ENCODE peak calls at places on chromosomes 12 and 14, in ten cellular contexts. A is breast epithelium, F is heart right ventricle, P is mucosa of descending colon, R is GM23248, I is astrocyte of the spinal cord, H is dorsolateral prefrontal cortex, B is neuronal stem cell, E is ovary, M is brain microvascular endothelial cell. N is an unnamed sample.

GRCh38 chr12:27808831-27809230 is 28.8 kb upstream of the MANSC4 start:
- DNase-seq in R (no peak), B (no peak), F (peak), E (no peak), P (no peak), M (no peak), I (no peak), A (no peak), H (no peak), N (no peak)

GRCh38 chr12:104573-105081 is 38.1 kb downstream of the IQSEC3 start:
- DNase-seq in A (no peak), F (no peak), B (no peak), R (peak), P (peak), E (no peak), H (no peak), I (no peak), M (no peak), N (no peak)

GRCh38 chr12:66393890-66394289 is 91.6 kb downstream of the HELB start:
- DNase-seq in A (no peak), M (no peak), I (no peak), H (no peak), B (no peak), F (no peak), P (no peak), R (no peak), E (no peak), N (no peak)

GRCh38 chr12:101789171-101789570 is 41.6 kb downstream of the GNPTAB start:
- DNase-seq in I (no peak), R (no peak), B (no peak), A (no peak), M (no peak), H (no peak), E (no peak), P (no peak), F (no peak), N (no peak)

GRCh38 chr14:35043046-35043445 is 3.0 kb upstream of the FAM177A1 start:
- DNase-seq in M (no peak), F (no peak), H (no peak), E (no peak), A (no peak), P (no peak), R (peak), B (no peak), I (no peak), N (no peak)

GRCh38 chr12:49334226-49334625 is 2.8 kb downstream of the C1QL4 start:
- DNase-seq in M (no peak), E (no peak), R (no peak), F (no peak), H (no peak), I (no peak), A (no peak), B (no peak), P (no peak), N (no peak)

GRCh38 chr12:90410962-90411361 is 544.0 kb downstream of the CCER1 start:
- DNase-seq in P (no peak), E (no peak), R (no peak), H (no peak), I (no peak), M (no peak), B (no peak), A (no peak), F (no peak), N (no peak)

GRCh38 chr14:58572092-58572853 is 65.5 kb upstream of the DACT1 start:
- DNase-seq in A (no peak), B (no peak), R (peak), E (no peak), P (no peak), M (peak), F (no peak), I (peak), H (no peak), N (peak)

GRCh38 chr12:54393350-54393655 is 8.8 kb upstream of the ZNF385A start:
- DNase-seq in F (no peak), M (no peak), B (no peak), I (no peak), A (no peak), E (no peak), R (no peak), H (no peak), P (no peak), N (no peak)

GRCh38 chr12:130952106-130952505 is 1.6 kb upstream of the ADGRD1 start:
- DNase-seq in B (no peak), A (no peak), H (no peak), I (no peak), E (no peak), F (no peak), R (no peak), M (no peak), P (no peak), N (no peak)

GRCh38 chr14:87630808-87631207 is 362.2 kb downstream of the GALC start:
- DNase-seq in B (no peak), F (no peak), H (no peak), I (no peak), A (no peak), P (no peak), R (no peak), M (no peak), E (no peak), N (no peak)

GRCh38 chr14:36524874-36525745 is 5.1 kb upstream of the NKX2-1 start:
- DNase-seq in R (peak), F (no peak), I (no peak), P (peak), M (no peak), E (no peak), A (no peak), B (peak), H (peak), N (no peak)

GRCh38 chr12:51917746-51918453 is 10.6 kb downstream of the ACVRL1 start:
- DNase-seq in I (no peak), M (no peak), P (no peak), R (no peak), H (no peak), E (no peak), F (no peak), B (no peak), A (no peak), N (no peak)

GRCh38 chr12:80837342-80837978 is 100.3 kb downstream of the LIN7A start:
- DNase-seq in B (peak), I (peak), E (no peak), M (peak), A (no peak), F (peak), H (peak), P (peak), R (peak), N (peak)

GRCh38 chr12:119932921-119933320 is 55.8 kb upstream of the CIT start:
- DNase-seq in M (no peak), E (no peak), R (no peak), I (no peak), F (no peak), B (no peak), P (no peak), H (no peak), A (no peak), N (no peak)

GRCh38 chr14:33978892-33979612 is 28.2 kb upstream of the EGLN3 start:
- DNase-seq in R (no peak), H (no peak), P (no peak), I (no peak), F (no peak), A (no peak), M (no peak), E (no peak), B (no peak), N (no peak)

GRCh38 chr14:72892103-72892878 is 1.6 kb downstream of the DPF3 start:
- DNase-seq in F (no peak), R (peak), M (peak), H (peak), B (no peak), P (peak), I (peak), A (no peak), E (peak), N (no peak)

GRCh38 chr12:91364591-91365184 is 182.1 kb upstream of the DCN start:
- DNase-seq in H (no peak), F (no peak), E (no peak), R (peak), M (no peak), P (no peak), I (no peak), A (no peak), B (no peak), N (no peak)

GRCh38 chr14:104314251-104314941 is 176.0 kb downstream of the KIF26A start:
- DNase-seq in M (no peak), B (no peak), P (no peak), A (peak), E (peak), R (no peak), H (no peak), F (no peak), I (no peak), N (no peak)

GRCh38 chr14:79937433-79937832 is 273.9 kb downstream of the DIO2 start:
- DNase-seq in A (no peak), P (no peak), E (no peak), H (no peak), R (no peak), F (no peak), I (no peak), M (no peak), B (no peak), N (no peak)

GRCh38 chr12:2283910-2284309 is 231.1 kb downstream of the CACNA1C start:
- DNase-seq in M (no peak), P (no peak), H (no peak), B (no peak), A (no peak), R (peak), F (no peak), E (no peak), I (peak), N (no peak)

GRCh38 chr12:31204995-31205582 is 120.9 kb downstream of the SINHCAF start:
- DNase-seq in I (peak), P (no peak), R (peak), A (no peak), B (no peak), E (no peak), M (peak), H (no peak), F (no peak), N (no peak)

GRCh38 chr12:53071591-53072551 is 7.3 kb downstream of the SPRYD3 start:
- DNase-seq in E (peak), I (no peak), M (no peak), P (peak), H (no peak), R (peak), A (peak), F (peak), B (no peak), N (no peak)

GRCh38 chr12:75905975-75906374 is 125.6 kb downstream of the PHLDA1 start:
- DNase-seq in P (no peak), H (no peak), I (no peak), B (no peak), M (no peak), E (no peak), F (no peak), R (no peak), A (no peak), N (no peak)

GRCh38 chr12:100738086-100738485 is 56.5 kb upstream of the ANO4 start:
- DNase-seq in M (no peak), A (no peak), I (no peak), F (no peak), H (no peak), R (no peak), E (no peak), P (no peak), B (no peak), N (no peak)

GRCh38 chr14:84202486-84202885 is 1327.5 kb upstream of the FLRT2 start:
- DNase-seq in F (no peak), H (no peak), I (no peak), P (no peak), E (no peak), A (no peak), R (no peak), B (peak), M (no peak), N (no peak)

DNA sequence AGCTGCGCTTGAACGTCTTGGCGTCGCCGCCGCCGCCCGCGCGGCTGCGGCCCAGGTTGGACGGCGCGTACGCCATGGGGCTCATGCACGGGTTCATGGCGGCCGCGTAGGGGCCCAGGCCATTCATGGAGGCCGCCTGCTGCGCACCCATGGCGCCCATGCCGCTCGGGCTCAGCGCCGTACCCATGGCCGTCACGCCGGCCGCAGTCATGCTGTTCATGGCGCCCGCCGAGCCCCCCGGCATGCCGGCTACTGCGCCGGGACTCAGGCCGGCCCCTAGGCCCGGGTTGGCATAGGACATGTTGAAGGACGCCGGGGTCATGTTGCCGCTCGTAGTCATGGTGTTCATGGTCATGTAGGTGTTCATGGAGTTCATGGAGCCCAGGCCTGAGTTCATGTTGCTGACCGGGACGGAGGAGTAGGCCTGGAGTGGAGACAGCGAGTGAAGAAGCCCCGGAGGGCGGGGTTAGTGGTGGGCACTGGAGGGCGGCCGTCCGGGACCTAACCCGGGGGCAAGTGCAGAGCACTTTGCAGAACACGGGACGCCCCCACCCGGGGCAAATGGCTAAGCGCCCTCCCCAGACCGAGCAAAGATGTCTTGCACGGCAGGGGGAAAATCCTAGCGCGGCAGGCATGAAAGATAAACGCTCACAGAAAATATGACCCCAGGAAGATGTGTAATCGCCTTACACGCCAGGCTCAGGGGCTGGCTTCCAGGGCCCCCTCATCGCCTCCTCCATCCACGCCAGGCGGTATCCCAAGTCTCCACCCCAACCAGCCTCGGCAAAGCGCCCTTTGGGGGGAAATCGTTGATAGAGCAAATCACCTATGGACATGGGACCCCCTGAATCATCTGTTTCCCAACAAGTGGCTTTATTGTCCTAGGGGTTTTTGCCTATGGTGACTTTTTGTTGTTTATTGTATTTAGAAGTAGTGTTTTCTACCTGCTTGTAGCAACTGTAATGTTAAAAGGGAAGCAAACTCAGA is 2.5 kb downstream of the FOXA1 start:
- DNase-seq in R (no peak), H (no peak), F (no peak), I (no peak), A (peak), P (peak), M (no peak), B (peak), E (no peak), N (no peak)
- H3K4me3 ChIP-seq in R (no peak), H (no peak), F (no peak), I (peak), A (peak), P (peak), M (no peak), B (peak), E (peak), N (no peak)

GRCh38 chr12:55653031-55653430 is 16.3 kb downstream of the OR10P1 start:
- DNase-seq in I (no peak), M (no peak), H (no peak), F (no peak), B (no peak), E (no peak), R (no peak), A (no peak), P (no peak), N (no peak)
- H3K4me3 ChIP-seq in I (no peak), M (no peak), H (no peak), F (no peak), B (no peak), E (no peak), R (no peak), A (no peak), P (no peak), N (no peak)

DNA sequence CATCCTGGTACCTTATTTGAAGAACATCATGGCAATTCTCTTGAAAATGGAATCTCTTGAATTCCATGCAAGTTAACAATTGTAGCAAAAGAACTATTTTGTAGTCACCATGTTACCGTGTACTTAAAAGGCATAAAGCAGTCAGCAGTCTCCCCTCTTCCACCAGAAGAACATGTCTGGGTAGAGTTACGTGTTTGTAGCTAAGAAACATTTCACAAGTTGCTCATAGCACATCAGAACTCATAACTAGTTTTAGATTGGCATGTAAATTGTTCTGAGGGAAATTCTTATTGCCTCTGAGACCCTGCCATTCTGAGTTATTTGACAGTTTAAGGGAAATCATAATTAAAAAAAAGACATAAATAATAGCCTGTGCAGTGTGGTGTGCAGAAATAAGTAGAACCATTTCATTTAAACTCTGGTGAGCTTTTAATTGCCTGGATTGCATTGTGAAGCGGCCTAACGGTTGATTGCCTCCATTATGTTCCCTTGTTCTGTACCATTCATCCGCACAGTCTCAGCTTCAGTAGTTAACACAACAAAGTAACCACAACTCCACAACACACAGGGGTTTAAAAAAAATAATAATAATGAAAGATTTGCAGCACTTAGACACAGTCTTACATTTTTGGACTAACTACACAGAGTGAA is 2.6 kb downstream of the LMO3 start:
- DNase-seq in E (no peak), I (no peak), H (no peak), F (no peak), M (no peak), P (no peak), R (no peak), B (peak), A (no peak), N (no peak)
- H3K4me3 ChIP-seq in E (peak), I (no peak), H (peak), F (peak), M (no peak), P (no peak), R (no peak), B (no peak), A (no peak), N (no peak)

DNA sequence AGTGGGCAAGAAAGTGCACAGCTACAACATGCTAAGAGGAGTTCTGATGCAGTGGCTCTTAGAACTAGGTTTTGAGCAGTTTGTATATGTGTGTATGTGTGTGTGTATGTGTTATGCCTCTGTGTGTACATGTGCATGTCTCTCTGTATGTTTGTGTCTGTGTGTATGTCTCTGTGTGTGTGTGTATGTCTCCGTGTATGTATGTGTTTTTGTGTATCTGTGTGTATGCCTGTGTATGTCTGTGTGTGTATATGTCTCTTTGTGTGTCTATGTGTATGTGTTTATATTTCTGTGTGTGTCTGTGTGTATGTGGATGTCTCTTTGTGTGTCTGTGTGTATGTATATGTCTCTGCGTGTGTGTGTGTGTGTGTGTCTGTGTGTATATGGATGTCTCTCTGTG is 139.6 kb downstream of the C12orf75 start:
- DNase-seq in B (no peak), M (no peak), P (no peak), H (no peak), R (no peak), F (no peak), I (no peak), E (no peak), A (no peak), N (no peak)
- H3K4me3 ChIP-seq in B (no peak), M (no peak), P (no peak), H (no peak), R (no peak), F (no peak), I (no peak), E (no peak), A (no peak), N (no peak)